ENCODE peak calls at places on chromosomes 13 and 19, in four cellular contexts. One of them, this sample, is unnamed.

GRCh38 chr13:36059366-36059765 is 71.8 kb downstream of the DCLK1 start:
- DNase-seq in HepG2: no peak
- DNase-seq in GM12878: no peak
- DNase-seq in K562: no peak
- DNase-seq in this sample: no peak

GRCh38 chr13:85170372-85170771 is 628.8 kb downstream of the SLITRK6 start:
- DNase-seq in GM12878: no peak
- DNase-seq in K562: no peak
- DNase-seq in HepG2: no peak
- DNase-seq in this sample: no peak

GRCh38 chr19:17848598-17849292 is 963 bp upstream of the JAK3 start:
- DNase-seq in GM12878: no peak
- DNase-seq in K562: no peak
- DNase-seq in HepG2: no peak
- DNase-seq in this sample: no peak

GRCh38 chr19:30719991-30720329 is 347.8 kb downstream of the ZNF536 start:
- DNase-seq in K562: no peak
- DNase-seq in GM12878: no peak
- DNase-seq in HepG2: no peak
- DNase-seq in this sample: no peak

GRCh38 chr13:59893261-59893660 is 270.5 kb downstream of the DIAPH3 start:
- DNase-seq in HepG2: no peak
- DNase-seq in GM12878: no peak
- DNase-seq in K562: no peak
- DNase-seq in this sample: no peak

GRCh38 chr13:34587586-34587985 is 354.5 kb upstream of the NBEA start:
- DNase-seq in GM12878: no peak
- DNase-seq in HepG2: no peak
- DNase-seq in K562: no peak
- DNase-seq in this sample: no peak

GRCh38 chr13:95540848-95541247 is 11.7 kb upstream of the CLDN10 start:
- DNase-seq in HepG2: no peak
- DNase-seq in GM12878: no peak
- DNase-seq in K562: no peak
- DNase-seq in this sample: no peak

GRCh38 chr13:20331419-20331818 is 99.3 kb upstream of the GJB6 start:
- DNase-seq in HepG2: no peak
- DNase-seq in GM12878: no peak
- DNase-seq in K562: no peak
- DNase-seq in this sample: no peak

GRCh38 chr13:42229287-42229686 is 42.7 kb upstream of the AKAP11 start:
- DNase-seq in K562: no peak
- DNase-seq in HepG2: peak; percentile 30
- DNase-seq in GM12878: no peak
- DNase-seq in this sample: no peak

GRCh38 chr13:47019977-47020376 is 123.1 kb upstream of the HTR2A start:
- DNase-seq in HepG2: no peak
- DNase-seq in K562: no peak
- DNase-seq in GM12878: no peak
- DNase-seq in this sample: no peak

GRCh38 chr13:49368688-49369087 is 75.2 kb downstream of the CAB39L start:
- DNase-seq in K562: no peak
- DNase-seq in GM12878: no peak
- DNase-seq in HepG2: no peak
- DNase-seq in this sample: no peak

GRCh38 chr19:30391554-30392551 is 19.7 kb downstream of the ZNF536 start:
- DNase-seq in K562: no peak
- DNase-seq in GM12878: no peak
- DNase-seq in HepG2: no peak
- DNase-seq in this sample: no peak

GRCh38 chr19:4596033-4596904 is 36.8 kb upstream of the SEMA6B start:
- DNase-seq in GM12878: no peak
- DNase-seq in K562: no peak
- DNase-seq in HepG2: no peak
- DNase-seq in this sample: no peak

GRCh38 chr13:32804673-32805260 is 211.5 kb upstream of the KL start:
- DNase-seq in K562: no peak
- DNase-seq in GM12878: no peak
- DNase-seq in HepG2: no peak
- DNase-seq in this sample: no peak

GRCh38 chr19:18320865-18321728 is 1.8 kb downstream of the LSM4 start:
- DNase-seq in HepG2: no peak
- DNase-seq in GM12878: no peak
- DNase-seq in K562: no peak
- DNase-seq in this sample: no peak

GRCh38 chr13:44198826-44199225 is 174.8 kb upstream of the SERP2 start:
- DNase-seq in K562: no peak
- DNase-seq in GM12878: no peak
- DNase-seq in HepG2: no peak
- DNase-seq in this sample: no peak

GRCh38 chr19:46611791-46612190 is 10.7 kb downstream of the CALM3 start:
- DNase-seq in K562: no peak
- DNase-seq in HepG2: no peak
- DNase-seq in GM12878: no peak
- DNase-seq in this sample: no peak

GRCh38 chr19:53982611-53983010 is 8.8 kb upstream of the CACNG6 start:
- DNase-seq in GM12878: no peak
- DNase-seq in HepG2: no peak
- DNase-seq in K562: no peak
- DNase-seq in this sample: no peak

GRCh38 chr19:53485046-53486004 is 17.8 kb downstream of the ZNF813 start:
- DNase-seq in HepG2: no peak
- DNase-seq in K562: no peak
- DNase-seq in GM12878: no peak
- DNase-seq in this sample: no peak

GRCh38 chr13:99005609-99006008 is 27.7 kb upstream of the DOCK9 start:
- DNase-seq in GM12878: no peak
- DNase-seq in K562: no peak
- DNase-seq in HepG2: no peak
- DNase-seq in this sample: no peak

GRCh38 chr13:43227721-43228120 is 204.3 kb downstream of the DNAJC15 start:
- DNase-seq in K562: no peak
- DNase-seq in HepG2: no peak
- DNase-seq in GM12878: no peak
- DNase-seq in this sample: no peak

GRCh38 chr19:17370026-17370587 is 7.0 kb downstream of the PLVAP start:
- DNase-seq in K562: peak; percentile 1
- DNase-seq in GM12878: peak; percentile 94
- DNase-seq in HepG2: no peak
- DNase-seq in this sample: no peak

GRCh38 chr13:101416181-101417042 is at the start of gene NALCN:
- DNase-seq in HepG2: no peak
- DNase-seq in K562: no peak
- DNase-seq in GM12878: no peak
- DNase-seq in this sample: no peak
- TF ChIP-seq JUND in HepG2: no peak
- TF ChIP-seq JUND in K562: no peak
- TF ChIP-seq JUND in GM12878: no peak
- TF ChIP-seq JUND in this sample: no peak

GRCh38 chr13:111335263-111335662 is 14.8 kb downstream of the TEX29 start:
- DNase-seq in GM12878: no peak
- DNase-seq in HepG2: no peak
- DNase-seq in K562: no peak
- DNase-seq in this sample: no peak
- TF ChIP-seq CEBPB in GM12878: no peak
- TF ChIP-seq CEBPB in HepG2: no peak
- TF ChIP-seq CEBPB in K562: no peak
- TF ChIP-seq CEBPB in this sample: no peak

GRCh38 chr19:43595605-43595998 is 332 bp downstream of the IRGQ start:
- DNase-seq in GM12878: no peak
- DNase-seq in HepG2: no peak
- DNase-seq in K562: no peak
- DNase-seq in this sample: no peak
- TF ChIP-seq REST in GM12878: no peak
- TF ChIP-seq REST in HepG2: no peak
- TF ChIP-seq REST in K562: no peak
- TF ChIP-seq REST in this sample: no peak

GRCh38 chr13:114035583-114036501 is 62.0 kb upstream of the C13orf46 start:
- DNase-seq in HepG2: no peak
- DNase-seq in K562: no peak
- DNase-seq in GM12878: no peak
- DNase-seq in this sample: no peak

GRCh38 chr13:114033541-114034315 is 59.9 kb upstream of the C13orf46 start:
- DNase-seq in K562: no peak
- DNase-seq in HepG2: no peak
- DNase-seq in GM12878: no peak
- DNase-seq in this sample: no peak

GRCh38 chr13:114032121-114032799 is 58.4 kb upstream of the C13orf46 start:
- DNase-seq in K562: no peak
- DNase-seq in HepG2: peak; percentile 47
- DNase-seq in GM12878: no peak
- DNase-seq in this sample: no peak

GRCh38 chr13:114035186-114035582 is 61.3 kb upstream of the C13orf46 start:
- DNase-seq in GM12878: no peak
- DNase-seq in K562: no peak
- DNase-seq in HepG2: no peak
- DNase-seq in this sample: no peak

DNA sequence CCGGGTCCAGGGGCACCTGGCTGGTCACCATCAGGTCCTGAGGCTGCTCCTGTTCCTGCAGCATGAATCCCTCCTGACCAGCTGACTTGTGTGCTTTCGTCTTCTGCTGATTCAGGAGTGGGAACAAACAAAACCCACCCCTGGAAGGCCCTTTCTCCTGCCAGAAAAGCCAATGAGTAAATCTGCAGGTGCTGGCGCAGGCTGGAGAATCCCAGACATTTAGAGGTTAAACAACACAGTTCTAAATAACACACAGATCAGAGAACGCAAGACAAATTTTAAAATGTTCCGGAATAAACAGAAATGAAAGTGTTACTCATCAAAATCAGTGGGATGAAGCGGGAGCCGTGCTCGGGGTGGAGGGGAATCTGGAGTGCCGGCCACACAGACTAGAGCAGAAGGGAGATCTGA is 60.6 kb upstream of the C13orf46 start:
- DNase-seq in HepG2: no peak
- DNase-seq in K562: no peak
- DNase-seq in GM12878: no peak
- DNase-seq in this sample: no peak
- TF ChIP-seq JUND in HepG2: no peak
- TF ChIP-seq JUND in K562: no peak
- TF ChIP-seq JUND in GM12878: no peak
- TF ChIP-seq JUND in this sample: no peak

GRCh38 chr19:11382898-11383705 is 1.0 kb downstream of the EPOR start:
- DNase-seq in HepG2: peak; percentile 70
- DNase-seq in GM12878: no peak
- DNase-seq in K562: peak; percentile 89
- DNase-seq in this sample: peak; percentile 60
- TF ChIP-seq CEBPB in HepG2: no peak
- TF ChIP-seq CEBPB in GM12878: no peak
- TF ChIP-seq CEBPB in K562: no peak
- TF ChIP-seq CEBPB in this sample: no peak

GRCh38 chr13:50521750-50522149 is 321.7 kb downstream of the DLEU7 start:
- DNase-seq in GM12878: no peak
- DNase-seq in HepG2: peak; percentile 39
- DNase-seq in K562: no peak
- DNase-seq in this sample: no peak
- TF ChIP-seq REST in GM12878: no peak
- TF ChIP-seq REST in HepG2: no peak
- TF ChIP-seq REST in K562: no peak
- TF ChIP-seq REST in this sample: no peak

This sample was measured in HCT116.